ENCODE peak calls at places on chromosomes 13 and 19, in eight cellular contexts. R is SK-N-MC; J is neural progenitor cell; V is tibial nerve; Y is GM06990; T is tibial artery; M is CD4-positive, alpha-beta memory T cell; W is transverse colon. Z is an unnamed sample.
A peak's percentile ranks its signal among the peaks of the same experiment; 100 is the strongest.

GRCh38 chr13:74027161-74027779 is 106.9 kb downstream of the KLF12 start:
- DNase-seq in R (no peak), J (no peak), V (no peak), Y (peak; percentile 38), T (no peak), M (no peak), W (no peak), Z (no peak)

GRCh38 chr13:20696073-20696472 is 7.4 kb upstream of the IL17D start:
- DNase-seq in R (no peak), J (no peak), V (no peak), Y (no peak), T (no peak), M (no peak), W (no peak), Z (no peak)

GRCh38 chr19:6103894-6104293 is 6.4 kb downstream of the RFX2 start:
- DNase-seq in R (no peak), J (no peak), V (no peak), Y (no peak), T (no peak), M (no peak), W (no peak), Z (no peak)

GRCh38 chr13:94419304-94419943 is 60.1 kb downstream of the DCT start:
- DNase-seq in R (no peak), J (no peak), V (no peak), Y (peak; percentile 6), T (no peak), M (no peak), W (no peak), Z (peak; percentile 10)

GRCh38 chr13:99350191-99350590 is 43.0 kb upstream of the GPR183 start:
- DNase-seq in R (no peak), J (no peak), V (no peak), Y (no peak), T (no peak), M (no peak), W (no peak), Z (no peak)

GRCh38 chr13:65656740-65657329 is 1573.3 kb downstream of the PCDH9 start:
- DNase-seq in R (peak; percentile 18), J (no peak), V (no peak), Y (no peak), T (no peak), M (no peak), W (no peak), Z (no peak)

GRCh38 chr13:110275931-110276552 is 30.9 kb downstream of the COL4A1 start:
- DNase-seq in R (peak; percentile 37), J (no peak), V (peak; percentile 68), Y (no peak), T (no peak), M (no peak), W (no peak), Z (no peak)

GRCh38 chr13:95676100-95676774 is 702 bp upstream of the DNAJC3 start:
- DNase-seq in R (no peak), J (no peak), V (no peak), Y (no peak), T (no peak), M (peak; percentile 51), W (peak; percentile 40), Z (no peak)

GRCh38 chr19:6710273-6711077 is 10.0 kb downstream of the C3 start:
- DNase-seq in R (no peak), J (peak; percentile 60), V (no peak), Y (no peak), T (no peak), M (no peak), W (no peak), Z (no peak)

GRCh38 chr19:49802836-49803528 is 10.1 kb downstream of the FUZ start:
- DNase-seq in R (no peak), J (no peak), V (no peak), Y (no peak), T (no peak), M (no peak), W (no peak), Z (no peak)

GRCh38 chr19:2686347-2686746 is 16.1 kb downstream of the GNG7 start:
- DNase-seq in R (no peak), J (no peak), V (no peak), Y (no peak), T (no peak), M (no peak), W (no peak), Z (no peak)

GRCh38 chr13:46388846-46389245 is 1.8 kb upstream of the RUBCNL start:
- DNase-seq in R (no peak), J (no peak), V (no peak), Y (no peak), T (no peak), M (no peak), W (no peak), Z (no peak)

GRCh38 chr13:40485611-40486517 is 180.6 kb downstream of the FOXO1 start:
- DNase-seq in R (no peak), J (peak; percentile 13), V (no peak), Y (peak; percentile 31), T (no peak), M (peak; percentile 92), W (no peak), Z (peak; percentile 88)

GRCh38 chr19:51777570-51778460 is 16.8 kb downstream of the FPR2 start:
- DNase-seq in R (peak; percentile 44), J (peak; percentile 85), V (no peak), Y (no peak), T (peak; percentile 64), M (peak; percentile 48), W (peak; percentile 56), Z (peak; percentile 4)

GRCh38 chr13:49681837-49682236 is 9.4 kb downstream of the EBPL start:
- DNase-seq in R (no peak), J (peak; percentile 8), V (no peak), Y (no peak), T (no peak), M (no peak), W (no peak), Z (no peak)

GRCh38 chr13:113404723-113405471 is 41.0 kb upstream of the GRTP1 start:
- DNase-seq in R (no peak), J (no peak), V (peak; percentile 2), Y (no peak), T (no peak), M (no peak), W (no peak), Z (no peak)

GRCh38 chr13:41544824-41545707 is 87.7 kb downstream of the RGCC start:
- DNase-seq in R (no peak), J (no peak), V (no peak), Y (no peak), T (no peak), M (no peak), W (no peak), Z (no peak)

GRCh38 chr13:32278456-32278855 is 36.7 kb downstream of the ZAR1L start:
- DNase-seq in R (no peak), J (no peak), V (no peak), Y (no peak), T (no peak), M (no peak), W (no peak), Z (no peak)

GRCh38 chr19:51354742-51355148 is 11.4 kb downstream of the ETFB start:
- DNase-seq in R (no peak), J (peak; percentile 94), V (no peak), Y (no peak), T (no peak), M (peak; percentile 65), W (no peak), Z (no peak)

GRCh38 chr13:30124131-30124768 is 183.1 kb downstream of the KATNAL1 start:
- DNase-seq in R (no peak), J (no peak), V (no peak), Y (no peak), T (no peak), M (no peak), W (no peak), Z (no peak)

GRCh38 chr13:45786293-45786920 is 65.1 kb downstream of the SIAH3 start:
- DNase-seq in R (no peak), J (no peak), V (no peak), Y (no peak), T (no peak), M (no peak), W (no peak), Z (peak; percentile 27)

GRCh38 chr13:34634443-34634842 is 307.6 kb upstream of the NBEA start:
- DNase-seq in R (no peak), J (no peak), V (no peak), Y (no peak), T (no peak), M (no peak), W (no peak), Z (no peak)
- H3K36me3 ChIP-seq in R (no peaks in the 10 kb centered on the region), J (no peaks in the 10 kb centered on the region), V (no peaks in the 10 kb centered on the region), Y (no peaks in the 10 kb centered on the region), T (no peaks in the 10 kb centered on the region), M (no peaks in the 10 kb centered on the region), W (no peaks in the 10 kb centered on the region), Z (no peaks in the 10 kb centered on the region)

GRCh38 chr19:16229322-16229641 is 31.6 kb downstream of the AP1M1 start:
- DNase-seq in R (no peak), J (no peak), V (peak; percentile 5), Y (no peak), T (no peak), M (no peak), W (no peak), Z (no peak)

GRCh38 chr19:16227837-16228636 is 30.3 kb downstream of the AP1M1 start:
- DNase-seq in R (no peak), J (no peak), V (peak; percentile 3), Y (no peak), T (no peak), M (no peak), W (no peak), Z (no peak)

GRCh38 chr19:16226878-16227836 is 29.4 kb downstream of the AP1M1 start:
- DNase-seq in R (no peak), J (no peak), V (peak; percentile 8), Y (no peak), T (no peak), M (no peak), W (no peak), Z (no peak)

GRCh38 chr19:16226184-16226591 is 28.5 kb downstream of the AP1M1 start:
- DNase-seq in R (no peak), J (no peak), V (peak; percentile 7), Y (no peak), T (no peak), M (no peak), W (no peak), Z (no peak)

GRCh38 chr19:16228637-16229321 is 31.1 kb downstream of the AP1M1 start:
- DNase-seq in R (no peak), J (no peak), V (peak; percentile 8), Y (no peak), T (no peak), M (no peak), W (no peak), Z (no peak)
- H3K36me3 ChIP-seq in R (peaks cover 5% of the 10 kb centered on the region), J (no peaks in the 10 kb centered on the region), V (peaks cover 100% of the 10 kb centered on the region), Y (peaks cover 63% of the 10 kb centered on the region), T (peaks cover 97% of the 10 kb centered on the region), M (peaks cover 66% of the 10 kb centered on the region), W (peaks cover 10% of the 10 kb centered on the region), Z (no peaks in the 10 kb centered on the region)

DNA sequence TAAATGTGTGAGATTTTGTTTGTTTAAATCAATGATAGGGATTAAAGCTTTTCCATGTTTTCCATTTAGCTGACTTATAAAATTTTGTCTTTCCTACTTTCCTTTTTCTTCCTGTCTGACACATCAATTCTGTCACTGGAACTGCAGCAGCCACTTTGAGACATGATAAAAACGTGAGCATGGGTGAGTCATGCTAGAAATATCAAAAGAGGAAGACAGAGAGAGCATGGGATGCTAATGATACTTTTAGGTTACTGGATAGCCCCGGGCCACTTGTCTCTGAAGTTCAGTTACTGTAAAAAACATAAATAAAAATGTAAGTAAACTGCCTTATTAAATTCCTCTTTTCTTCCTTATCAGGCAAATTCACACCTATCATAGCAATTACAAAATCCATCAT is 1332.0 kb upstream of the PCDH20 start:
- DNase-seq in R (peak; percentile 71), J (no peak), V (no peak), Y (no peak), T (no peak), M (no peak), W (no peak), Z (no peak)
- H3K36me3 ChIP-seq in R (no peaks in the 10 kb centered on the region), J (no peaks in the 10 kb centered on the region), V (no peaks in the 10 kb centered on the region), Y (no peaks in the 10 kb centered on the region), T (no peaks in the 10 kb centered on the region), M (no peaks in the 10 kb centered on the region), W (no peaks in the 10 kb centered on the region), Z (no peaks in the 10 kb centered on the region)

GRCh38 chr13:52084971-52085370 is 43.9 kb downstream of the NEK5 start:
- DNase-seq in R (no peak), J (no peak), V (no peak), Y (no peak), T (no peak), M (no peak), W (no peak), Z (no peak)
- H3K36me3 ChIP-seq in R (no peaks in the 10 kb centered on the region), J (no peaks in the 10 kb centered on the region), V (no peaks in the 10 kb centered on the region), Y (no peaks in the 10 kb centered on the region), T (no peaks in the 10 kb centered on the region), M (no peaks in the 10 kb centered on the region), W (no peaks in the 10 kb centered on the region), Z (no peaks in the 10 kb centered on the region)

Z was measured in naive thymus-derived CD4-positive, alpha-beta T cell.